ENCODE peak calls at places on chromosomes 11 and 22, in four cellular contexts. V is small intestine, H is T-helper 2 cell, X is pancreas. L is an unnamed sample.

GRCh38 chr11:76206327-76207081 is at the start of gene WNT11:
- DNase-seq in V (peak; percentile 82), H (no peak), X (peak; percentile 73), L (no peak)

GRCh38 chr22:36220457-36220921 is 18.8 kb downstream of the APOL2 start:
- DNase-seq in V (peak; percentile 59), H (no peak), X (no peak), L (no peak)

GRCh38 chr11:84626256-84626655 is 1000.9 kb downstream of the DLG2 start:
- DNase-seq in V (no peak), H (no peak), X (no peak), L (no peak)

GRCh38 chr22:20584872-20585639 is 77.6 kb downstream of the MED15 start:
- DNase-seq in V (no peak), H (no peak), X (no peak), L (no peak)

GRCh38 chr11:124882339-124883071 is 15.2 kb downstream of the ROBO4 start:
- DNase-seq in V (peak; percentile 35), H (no peak), X (no peak), L (no peak)

GRCh38 chr22:28736296-28737155 is 5.1 kb downstream of the CHEK2 start:
- DNase-seq in V (no peak), H (no peak), X (no peak), L (no peak)

GRCh38 chr11:34150494-34151151 is 45.2 kb downstream of the NAT10 start:
- DNase-seq in V (peak; percentile 67), H (no peak), X (no peak), L (no peak)

GRCh38 chr22:37218771-37219411 is 6.6 kb upstream of the SSTR3 start:
- DNase-seq in V (peak; percentile 43), H (no peak), X (no peak), L (no peak)

GRCh38 chr11:128933481-128934178 is 9.0 kb downstream of the TP53AIP1 start:
- DNase-seq in V (no peak), H (no peak), X (no peak), L (no peak)

GRCh38 chr11:124481365-124482323 is 36.1 kb upstream of the OR8B8 start:
- DNase-seq in V (peak; percentile 2), H (no peak), X (no peak), L (peak; percentile 53)

GRCh38 chr11:69367211-69367964 is 73.4 kb downstream of the MYEOV start:
- DNase-seq in V (no peak), H (no peak), X (no peak), L (no peak)

GRCh38 chr11:134365011-134365925 is 33.5 kb downstream of the GLB1L2 start:
- DNase-seq in V (no peak), H (no peak), X (no peak), L (no peak)

GRCh38 chr11:126113963-126114362 is 51.3 kb upstream of the CDON start:
- DNase-seq in V (no peak), H (no peak), X (no peak), L (no peak)

GRCh38 chr11:120185678-120186407 is 25.0 kb upstream of the OAF start:
- DNase-seq in V (no peak), H (no peak), X (peak; percentile 33), L (no peak)

GRCh38 chr22:39220897-39221850 is 23.6 kb downstream of the PDGFB start:
- DNase-seq in V (no peak), H (no peak), X (no peak), L (no peak)

GRCh38 chr22:40410731-40411505 is 40.5 kb downstream of the SGSM3 start:
- DNase-seq in V (no peak), H (no peak), X (no peak), L (no peak)

GRCh38 chr11:15972838-15973237 is 383.5 kb downstream of the SOX6 start:
- DNase-seq in V (no peak), H (no peak), X (no peak), L (no peak)

GRCh38 chr11:133988686-133989410 is 32.1 kb upstream of the IGSF9B start:
- DNase-seq in V (no peak), H (no peak), X (no peak), L (no peak)

GRCh38 chr11:444397-445144 is 2.8 kb upstream of the ANO9 start:
- DNase-seq in V (peak; percentile 82), H (no peak), X (no peak), L (no peak)

GRCh38 chr11:9512370-9513019 is 51.7 kb downstream of the ZNF143 start:
- DNase-seq in V (no peak), H (no peak), X (no peak), L (no peak)

GRCh38 chr11:73629907-73630306 is 16.5 kb upstream of the PLEKHB1 start:
- DNase-seq in V (no peak), H (no peak), X (no peak), L (no peak)

GRCh38 chr11:114259124-114259526 is 37.1 kb upstream of the NNMT start:
- DNase-seq in V (no peak), H (no peak), X (no peak), L (no peak)

GRCh38 chr11:71381781-71382505 is 66.2 kb downstream of the DHCR7 start:
- DNase-seq in V (no peak), H (no peak), X (no peak), L (no peak)

GRCh38 chr11:4072668-4073285 is 21.8 kb upstream of the RRM1 start:
- DNase-seq in V (peak; percentile 80), H (no peak), X (peak; percentile 47), L (peak; percentile 79)

GRCh38 chr11:117186431-117186761 is 7.9 kb downstream of the SIDT2 start:
- DNase-seq in V (no peak), H (no peak), X (no peak), L (no peak)

GRCh38 chr11:128463386-128463829 is 124.0 kb downstream of the ETS1 start:
- DNase-seq in V (no peak), H (no peak), X (no peak), L (no peak)

GRCh38 chr22:43826142-43827093 is 14.3 kb upstream of the EFCAB6 start:
- DNase-seq in V (no peak), H (no peak), X (peak; percentile 35), L (no peak)

GRCh38 chr11:69287968-69288882 is 5.7 kb upstream of the MYEOV start:
- DNase-seq in V (peak; percentile 98), H (no peak), X (no peak), L (no peak)

GRCh38 chr22:48920776-48921241 is 906.9 kb downstream of the BRD1 start:
- DNase-seq in V (no peak), H (no peak), X (no peak), L (peak; percentile 75)

GRCh38 chr11:67158241-67158640 is 39.2 kb downstream of the KDM2A start:
- DNase-seq in V (no peak), H (no peak), X (no peak), L (no peak)

GRCh38 chr22:39369186-39369585 is 19.4 kb downstream of the SYNGR1 start:
- DNase-seq in V (no peak), H (no peak), X (no peak), L (no peak)

GRCh38 chr22:43129426-43130425 is 13.5 kb downstream of the MCAT start:
- DNase-seq in V (no peak), H (no peak), X (no peak), L (no peak)

GRCh38 chr11:60834742-60835141 is 7.2 kb upstream of the CCDC86 start:
- DNase-seq in V (no peak), H (no peak), X (no peak), L (no peak)

GRCh38 chr11:107018902-107019493 is 722 bp upstream of the GUCY1A2 start:
- DNase-seq in V (peak; percentile 3), H (no peak), X (peak; percentile 65), L (no peak)

GRCh38 chr22:17562906-17563870 is at the start of gene SLC25A18:
- DNase-seq in V (no peak), H (no peak), X (no peak), L (peak; percentile 84)